ENCODE peak calls at places on chromosomes 7 and 10, in eight cellular contexts. J, N, Q, E, R, I, P and M are unnamed samples.

GRCh38 chr10:125151824-125152634 is 8.3 kb downstream of the CTBP2 start:
- ATAC-seq in Q (no peak), J (no peak), P (no peak), N (no peak), I (peak; percentile 4), R (peak; percentile 58), E (no peak), M (no peak)

GRCh38 chr10:35535136-35535535 is 70.0 kb upstream of the GJD4 start:
- ATAC-seq in I (no peak), R (no peak), E (no peak), P (no peak), N (no peak), Q (no peak), J (no peak), M (no peak)

GRCh38 chr10:21030096-21030495 is 133.0 kb upstream of the NEBL start:
- ATAC-seq in I (no peak), P (no peak), N (no peak), E (no peak), R (no peak), Q (no peak), J (peak; percentile 36), M (no peak)

GRCh38 chr7:150358433-150358832 is 10.2 kb upstream of the REPIN1 start:
- ATAC-seq in I (no peak), E (no peak), P (no peak), J (peak; percentile 3), N (peak; percentile 14), R (no peak), Q (no peak), M (no peak)

GRCh38 chr10:79019961-79020491 is 48.7 kb upstream of the ZMIZ1 start:
- ATAC-seq in Q (no peak), P (peak; percentile 27), J (peak; percentile 85), E (peak; percentile 78), R (no peak), N (no peak), I (peak; percentile 67), M (peak; percentile 94)

GRCh38 chr10:103854265-103854686 is 1.1 kb downstream of the SH3PXD2A start:
- ATAC-seq in P (peak; percentile 12), Q (no peak), R (no peak), J (no peak), I (no peak), E (no peak), N (no peak), M (no peak)

GRCh38 chr7:93140582-93141191 is 7.5 kb downstream of the SAMD9L start:
- ATAC-seq in N (no peak), I (no peak), Q (peak; percentile 21), E (no peak), J (no peak), R (no peak), P (no peak), M (no peak)

GRCh38 chr10:6386346-6386745 is 183.6 kb downstream of the PFKFB3 start:
- ATAC-seq in J (no peak), Q (peak; percentile 17), R (no peak), I (peak; percentile 48), P (no peak), N (no peak), E (peak; percentile 37), M (peak; percentile 62)

GRCh38 chr7:27124096-27124978 is 6.2 kb downstream of the HOXA4 start:
- ATAC-seq in E (no peak), R (peak; percentile 84), J (no peak), P (no peak), N (no peak), Q (peak; percentile 48), I (no peak), M (peak; percentile 41)

GRCh38 chr7:3897430-3898385 is 596.7 kb downstream of the SDK1 start:
- ATAC-seq in Q (no peak), I (peak; percentile 62), P (peak; percentile 62), E (peak; percentile 56), N (peak; percentile 48), R (peak; percentile 73), J (peak; percentile 62), M (no peak)

GRCh38 chr7:157881062-157881771 is 544.4 kb downstream of the DNAJB6 start:
- ATAC-seq in J (no peak), E (no peak), N (no peak), P (no peak), Q (no peak), R (no peak), I (no peak), M (no peak)

GRCh38 chr10:132984801-132985545 is 42.6 kb upstream of the CFAP46 start:
- ATAC-seq in I (peak; percentile 18), Q (no peak), P (no peak), E (peak; percentile 41), R (no peak), N (no peak), J (no peak), M (no peak)

GRCh38 chr7:111137296-111138195 is 46.6 kb downstream of the LRRN3 start:
- ATAC-seq in R (peak; percentile 83), I (no peak), Q (no peak), E (peak; percentile 24), N (peak; percentile 91), J (peak; percentile 74), P (no peak), M (peak; percentile 25)

GRCh38 chr10:61262486-61263261 is 190.5 kb downstream of the TMEM26 start:
- ATAC-seq in R (no peak), Q (no peak), J (no peak), E (no peak), I (no peak), N (no peak), P (no peak), M (no peak)

GRCh38 chr7:116854132-116854531 is 8.3 kb upstream of the CAPZA2 start:
- ATAC-seq in R (no peak), N (no peak), E (no peak), I (no peak), P (no peak), J (no peak), Q (no peak), M (no peak)

GRCh38 chr7:140390034-140390433 is 8.3 kb downstream of the SLC37A3 start:
- ATAC-seq in R (no peak), E (no peak), I (peak; percentile 9), N (peak; percentile 49), Q (no peak), J (no peak), P (no peak), M (no peak)

GRCh38 chr7:154928136-154929005 is 74.6 kb downstream of the PAXIP1 start:
- ATAC-seq in I (peak; percentile 90), E (peak; percentile 87), R (peak; percentile 66), N (peak; percentile 92), J (peak; percentile 81), Q (peak; percentile 90), P (peak; percentile 88), M (peak; percentile 86)
- TF ChIP-seq POLR2A in I (no peak), E (peak; percentile 17), R (no peak), N (no peak), J (no peak), Q (no peak), P (peak; percentile 23), M (no peak)

GRCh38 chr10:112915590-112916572 is 34.2 kb upstream of the TCF7L2 start:
- ATAC-seq in J (peak; percentile 74), I (peak; percentile 69), P (peak; percentile 89), R (peak; percentile 76), N (peak; percentile 86), E (no peak), Q (no peak), M (no peak)

GRCh38 chr10:112912441-112912911 is 37.6 kb upstream of the TCF7L2 start:
- ATAC-seq in P (no peak), I (no peak), E (no peak), N (no peak), Q (no peak), R (peak; percentile 23), J (no peak), M (no peak)

GRCh38 chr10:112913255-112913654 is 36.8 kb upstream of the TCF7L2 start:
- ATAC-seq in E (no peak), I (no peak), R (no peak), P (no peak), J (no peak), Q (peak; percentile 41), N (no peak), M (no peak)

GRCh38 chr10:112914288-112914952 is 35.6 kb upstream of the TCF7L2 start:
- ATAC-seq in I (peak; percentile 70), J (no peak), P (peak; percentile 37), Q (no peak), E (no peak), N (no peak), R (no peak), M (no peak)

GRCh38 chr10:112913661-112914287 is 36.3 kb upstream of the TCF7L2 start:
- ATAC-seq in E (no peak), R (no peak), I (peak; percentile 69), J (no peak), Q (no peak), P (no peak), N (no peak), M (no peak)
- H3K27me3 ChIP-seq in E (no peaks in the 10 kb centered on the region), R (no peaks in the 10 kb centered on the region), I (no peaks in the 10 kb centered on the region), J (no peaks in the 10 kb centered on the region), Q (no peaks in the 10 kb centered on the region), P (no peaks in the 10 kb centered on the region), N (no peaks in the 10 kb centered on the region), M (no peaks in the 10 kb centered on the region)

DNA sequence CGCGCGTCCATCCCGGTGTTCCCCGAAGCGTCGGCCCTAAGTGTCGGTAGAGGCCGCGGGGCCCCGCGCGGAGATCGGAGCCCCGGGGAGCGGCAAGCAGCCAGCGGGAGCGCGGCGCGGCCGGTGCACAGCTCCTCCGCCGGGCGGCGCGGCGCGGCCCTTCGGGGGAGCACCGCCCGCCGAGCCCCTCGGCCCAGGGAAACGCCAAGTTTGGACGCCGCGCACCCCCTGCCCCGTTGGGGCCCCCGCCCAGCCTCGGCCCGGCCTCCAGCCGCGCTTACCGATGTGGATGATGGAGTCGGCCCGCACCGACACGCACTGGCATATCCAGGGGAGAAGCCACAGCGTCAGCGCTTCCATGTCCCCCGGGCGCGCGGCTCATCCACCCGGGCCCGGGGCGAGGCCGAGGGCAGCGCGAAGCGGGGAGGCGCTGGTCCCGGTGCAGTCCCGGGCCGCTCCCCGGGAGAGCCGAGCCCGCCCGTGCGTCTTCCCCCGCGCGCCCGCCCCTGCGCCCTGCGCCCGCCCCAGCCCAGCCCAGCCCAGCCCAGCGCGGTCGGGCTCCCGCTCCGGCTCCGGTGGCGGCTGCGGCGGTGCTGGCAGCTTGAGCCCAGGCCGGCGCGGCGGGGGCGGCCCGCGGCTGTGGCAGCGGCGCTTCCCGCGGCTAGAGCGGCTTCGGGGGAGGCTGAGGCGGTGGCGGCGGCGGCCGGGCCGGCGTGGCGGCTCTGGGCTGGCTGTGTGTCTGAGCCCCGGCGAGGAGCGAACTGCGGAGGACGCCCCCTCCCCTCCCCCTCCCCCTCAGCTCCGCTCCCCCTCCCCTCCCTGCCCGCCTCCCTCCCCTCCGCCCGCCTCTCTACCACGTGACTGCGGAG is at the start of gene GRID1:
- ATAC-seq in R (peak; percentile 76), E (peak; percentile 57), J (no peak), Q (no peak), P (peak; percentile 23), I (peak; percentile 49), N (peak; percentile 18), M (peak; percentile 68)
- TF ChIP-seq CTCF in R (no peak), E (no peak), J (no peak), Q (no peak), P (no peak), I (no peak), N (no peak), M (no peak)

GRCh38 chr10:11164806-11165590 is 147.3 kb downstream of the CELF2 start:
- ATAC-seq in P (no peak), E (peak; percentile 74), R (no peak), J (peak; percentile 80), I (peak; percentile 41), N (peak; percentile 48), Q (peak; percentile 38), M (peak; percentile 74)
- TF ChIP-seq POLR2A in P (no peak), E (peak; percentile 22), R (no peak), J (peak; percentile 26), I (peak; percentile 48), N (peak; percentile 83), Q (peak; percentile 38), M (peak; percentile 25)